ENCODE peak calls at places on chromosome 14, in six cellular contexts. A, I, Z, F, U and B are unnamed samples.

GRCh38 chr14:103140316-103141109 is 17.3 kb downstream of the TNFAIP2 start:
- DNase-seq in A (no peak), I (no peak), F (no peak), U (no peak), Z (no peak), B (no peak)

GRCh38 chr14:101761881-101762529 is 496 bp downstream of the PPP2R5C start:
- DNase-seq in A (peak), F (peak), Z (peak), I (no peak), U (no peak), B (no peak)

GRCh38 chr14:38409081-38409705 is 153.3 kb upstream of the CLEC14A start:
- DNase-seq in U (no peak), I (no peak), Z (no peak), A (peak), F (no peak), B (peak)

GRCh38 chr14:50116986-50117385 is 614 bp upstream of the VCPKMT start:
- DNase-seq in Z (no peak), A (no peak), F (no peak), U (no peak), I (no peak), B (no peak)

GRCh38 chr14:104913413-104913812 is 11.3 kb upstream of the PLD4 start:
- DNase-seq in Z (no peak), A (no peak), U (no peak), F (no peak), I (no peak), B (no peak)

GRCh38 chr14:67436006-67436866 is 24.3 kb upstream of the PLEK2 start:
- DNase-seq in Z (no peak), A (no peak), I (no peak), F (peak), U (no peak), B (no peak)

GRCh38 chr14:71290960-71291466 is 383.8 kb downstream of the PCNX1 start:
- DNase-seq in Z (no peak), U (peak), I (peak), F (peak), A (peak), B (peak)

GRCh38 chr14:21107360-21107781 is 6.5 kb downstream of the TMEM253 start:
- DNase-seq in U (no peak), A (no peak), Z (no peak), I (no peak), F (no peak), B (peak)

GRCh38 chr14:35355981-35356839 is 48.3 kb downstream of the NFKBIA start:
- DNase-seq in U (no peak), A (peak), Z (no peak), F (no peak), I (no peak), B (peak)

GRCh38 chr14:92759300-92759678 is 10.9 kb upstream of the LGMN start:
- DNase-seq in U (no peak), I (no peak), F (peak), Z (no peak), A (no peak), B (peak)

GRCh38 chr14:66979083-66979974 is 209.9 kb upstream of the GARIN2 start:
- DNase-seq in Z (no peak), I (no peak), A (peak), U (no peak), F (no peak), B (peak)

GRCh38 chr14:45743884-45744283 is 490.9 kb upstream of the MIS18BP1 start:
- DNase-seq in I (no peak), F (no peak), Z (no peak), A (no peak), U (no peak), B (no peak)

GRCh38 chr14:37179896-37180502 is 7.6 kb upstream of the SLC25A21 start:
- DNase-seq in F (no peak), I (no peak), U (no peak), Z (no peak), A (peak), B (no peak)

GRCh38 chr14:99910337-99911268 is 117.4 kb downstream of the EML1 start:
- DNase-seq in Z (no peak), A (peak), U (peak), I (peak), F (no peak), B (peak)

GRCh38 chr14:22850944-22851790 is 14.8 kb downstream of the MMP14 start:
- DNase-seq in I (peak), U (peak), A (peak), F (peak), Z (no peak), B (peak)

GRCh38 chr14:28754209-28754985 is 12.2 kb upstream of the FOXG1 start:
- DNase-seq in I (no peak), F (peak), U (no peak), Z (no peak), A (peak), B (peak)

GRCh38 chr14:92993302-92993701 is 70.4 kb downstream of the CHGA start:
- DNase-seq in A (no peak), U (no peak), I (no peak), Z (no peak), F (no peak), B (no peak)

GRCh38 chr14:104435147-104436046 is 144.2 kb upstream of the C14orf180 start:
- DNase-seq in F (no peak), I (no peak), U (no peak), Z (no peak), A (peak), B (no peak)

GRCh38 chr14:99563749-99564129 is 40.3 kb downstream of the CCDC85C start:
- DNase-seq in F (no peak), Z (no peak), A (no peak), U (no peak), I (no peak), B (no peak)

GRCh38 chr14:100849432-100849831 is 23.5 kb downstream of the MEG3 start:
- DNase-seq in I (no peak), U (no peak), A (peak), F (no peak), Z (no peak), B (peak)

GRCh38 chr14:105602243-105602750 is 75.9 kb downstream of the TMEM121 start:
- DNase-seq in F (no peak), A (peak), I (no peak), U (no peak), Z (no peak), B (no peak)